ENCODE peak calls at places on chromosomes 4 and X, in four cellular contexts. O is A549, I is colonic mucosa, P is psoas muscle. Q is an unnamed sample. For H3K4me1, the result is how much of the 10 kb centered on the place peaks cover.

GRCh38 chrX:37684426-37684825 is 1.2 kb upstream of the XK start:
- DNase-seq in O (no peak), P (no peak), I (no peak), Q (no peak)

GRCh38 chr4:108574402-108574801 is 46.0 kb upstream of the RPL34 start:
- DNase-seq in I (no peak), P (no peak), O (no peak), Q (no peak)

GRCh38 chr4:22315643-22316042 is 200.2 kb downstream of the ADGRA3 start:
- DNase-seq in I (no peak), P (no peak), O (no peak), Q (no peak)

GRCh38 chrX:85391185-85391878 is 11.9 kb upstream of the POF1B start:
- DNase-seq in O (no peak), I (no peak), P (no peak), Q (no peak)

GRCh38 chr4:8705161-8706145 is 112.9 kb downstream of the CPZ start:
- DNase-seq in O (no peak), I (no peak), P (peak), Q (peak)

GRCh38 chr4:109764376-109764775 is 34.5 kb upstream of the PLA2G12A start:
- DNase-seq in O (no peak), P (no peak), I (no peak), Q (no peak)

GRCh38 chr4:152278172-152278504 is 257.8 kb downstream of the FBXW7 start:
- DNase-seq in P (no peak), O (no peak), I (no peak), Q (no peak)

GRCh38 chrX:24790166-24790565 is 96.4 kb downstream of the POLA1 start:
- DNase-seq in O (no peak), P (no peak), I (no peak), Q (no peak)

GRCh38 chr4:141711211-141711610 is 74.8 kb downstream of the IL15 start:
- DNase-seq in I (no peak), P (no peak), O (peak), Q (no peak)

GRCh38 chrX:9337056-9337455 is 127.8 kb upstream of the TBL1X start:
- DNase-seq in I (no peak), O (no peak), P (no peak), Q (no peak)

GRCh38 chr4:57499786-57500185 is 389.6 kb upstream of the IGFBP7 start:
- DNase-seq in I (no peak), P (no peak), O (peak), Q (no peak)

GRCh38 chrX:19807414-19807813 is 80.0 kb downstream of the SH3KBP1 start:
- DNase-seq in P (no peak), I (no peak), O (no peak), Q (no peak)

GRCh38 chrX:19804168-19804567 is 83.2 kb downstream of the SH3KBP1 start:
- DNase-seq in O (no peak), I (no peak), P (no peak), Q (no peak)

GRCh38 chrX:19810370-19810769 is 77.0 kb downstream of the SH3KBP1 start:
- DNase-seq in P (no peak), O (no peak), I (no peak), Q (no peak)

GRCh38 chrX:19800821-19801220 is 86.6 kb downstream of the SH3KBP1 start:
- DNase-seq in I (no peak), P (no peak), O (no peak), Q (no peak)

DNA sequence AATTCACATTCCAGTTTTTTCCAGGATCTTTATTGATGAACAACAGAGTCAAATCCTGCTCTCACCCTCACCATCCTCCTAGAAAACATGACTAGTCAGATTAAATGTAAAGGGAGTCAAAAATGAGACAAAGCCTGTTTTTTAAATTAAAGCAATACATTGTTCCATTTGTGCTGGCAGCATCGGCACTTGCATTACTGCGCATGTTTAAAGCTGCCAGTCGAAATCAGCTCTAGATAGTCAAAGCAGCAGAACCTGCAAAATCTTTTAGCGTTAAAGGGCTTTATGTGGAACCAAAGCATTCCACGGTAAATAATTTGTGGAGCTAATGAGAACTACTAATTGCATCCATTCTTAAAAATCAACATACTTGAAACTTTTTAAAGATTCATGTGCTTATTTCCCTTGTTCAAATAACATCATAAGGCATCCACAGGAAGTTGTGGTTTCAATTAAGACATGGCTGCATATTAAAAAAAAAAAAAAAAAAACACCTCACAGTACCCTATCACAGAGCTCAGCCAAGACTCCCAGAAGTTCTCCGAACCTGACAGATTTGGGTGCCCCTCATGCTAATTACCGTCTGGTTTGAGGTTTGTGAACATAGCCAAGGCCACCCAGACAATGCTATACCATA is 82.2 kb downstream of the SH3KBP1 start:
- DNase-seq in I (no peak), P (no peak), O (no peak), Q (no peak)
- H3K4me1 ChIP-seq in I (under half), P (under half), O (under half), Q (under half)

GRCh38 chr4:102333792-102334191 is 11.5 kb downstream of the SLC39A8 start:
- DNase-seq in I (no peak), O (no peak), P (no peak), Q (no peak)

GRCh38 chr4:102338405-102338804 is 6.9 kb downstream of the SLC39A8 start:
- DNase-seq in O (no peak), P (no peak), I (no peak), Q (no peak)

GRCh38 chr4:102339018-102339417 is 6.3 kb downstream of the SLC39A8 start:
- DNase-seq in O (no peak), P (no peak), I (no peak), Q (no peak)

GRCh38 chr4:102334624-102335023 is 10.7 kb downstream of the SLC39A8 start:
- DNase-seq in I (no peak), O (no peak), P (no peak), Q (no peak)

DNA sequence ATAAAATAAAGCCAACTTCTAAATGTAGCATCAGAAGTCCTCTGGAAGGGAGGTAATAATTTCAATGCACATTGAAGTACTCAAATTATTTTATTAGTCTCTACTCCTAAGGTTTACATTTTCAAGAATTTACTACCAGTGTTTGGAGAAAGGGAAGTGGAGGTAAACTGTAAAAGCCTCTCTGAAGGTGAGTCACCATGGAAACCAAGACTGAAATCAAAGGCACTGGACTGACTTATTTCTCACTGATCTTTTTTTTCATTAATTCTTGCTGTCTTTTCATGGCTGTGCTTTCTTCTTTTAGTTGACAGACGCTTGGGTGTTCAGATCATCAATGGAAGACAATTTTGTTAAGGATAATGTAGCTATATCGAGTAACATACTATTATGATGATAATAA is 9.7 kb downstream of the SLC39A8 start:
- DNase-seq in O (no peak), I (no peak), P (no peak), Q (no peak)
- H3K4me1 ChIP-seq in O (under half), I (under half), P (under half), Q (under half)

DNA sequence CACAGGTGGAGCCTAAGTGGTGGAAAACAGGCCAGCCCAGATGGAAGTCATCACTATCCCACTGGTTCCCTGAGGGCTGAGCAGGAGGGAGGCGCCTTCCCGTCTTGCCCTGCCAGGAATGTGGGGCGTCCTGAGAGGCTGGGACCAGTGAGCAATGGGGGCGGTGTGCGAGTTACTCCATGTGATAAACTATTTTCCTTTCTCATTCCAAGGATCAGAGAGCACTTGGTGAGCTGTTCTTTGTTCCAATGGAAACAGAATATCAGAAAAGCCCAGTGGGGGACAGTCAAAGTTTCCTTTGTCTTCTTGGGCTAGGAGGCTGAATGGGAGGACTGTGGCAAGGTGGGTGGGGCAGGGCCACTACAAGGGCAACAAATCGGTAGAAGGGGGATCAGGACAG is 86.2 kb downstream of the NHSL2 start:
- DNase-seq in O (no peak), P (peak), I (no peak), Q (no peak)
- H3K4me1 ChIP-seq in O (under half), P (under half), I (under half), Q (under half)

DNA sequence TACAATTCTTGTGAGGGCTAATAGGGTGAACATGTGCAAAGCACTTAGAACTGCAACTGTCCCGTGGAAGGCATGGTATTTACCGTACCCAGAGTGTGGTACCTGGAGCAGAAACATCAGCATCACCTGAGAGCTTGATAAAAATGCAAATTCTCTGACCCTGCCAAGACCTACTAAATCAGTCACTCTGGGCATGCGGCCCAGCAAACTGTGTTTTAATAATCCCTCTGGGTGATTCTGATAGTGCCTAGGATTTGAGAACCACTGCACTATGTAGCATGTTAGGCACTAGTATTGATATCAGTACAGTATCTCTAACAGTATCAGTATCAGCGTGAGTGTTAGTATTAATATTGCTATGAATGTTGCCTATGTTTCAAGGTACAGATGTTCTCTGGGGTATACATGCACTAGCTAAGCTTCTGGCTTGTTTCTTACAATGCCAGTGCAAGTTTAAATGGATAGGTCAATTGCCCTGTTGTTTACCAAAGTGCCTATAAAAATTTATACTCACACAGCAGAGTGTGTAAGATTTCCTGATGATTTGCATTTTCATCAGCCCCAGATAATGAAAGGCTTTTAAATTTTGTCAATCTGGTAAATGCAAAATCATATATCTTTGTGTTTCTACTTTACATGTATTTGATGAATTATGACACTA is 354.0 kb downstream of the HS3ST1 start:
- DNase-seq in O (no peak), I (no peak), P (no peak), Q (no peak)
- H3K4me1 ChIP-seq in O (under half), I (under half), P (under half), Q (under half)

GRCh38 chrX:39904816-39905474 is 192.8 kb downstream of the BCOR start:
- DNase-seq in O (no peak), P (no peak), I (no peak), Q (no peak)
- H3K4me1 ChIP-seq in O (half or more), P (under half), I (under half), Q (under half)

GRCh38 chrX:148632444-148632843 is 132.0 kb downstream of the AFF2 start:
- DNase-seq in O (no peak), I (no peak), P (no peak), Q (no peak)
- H3K4me1 ChIP-seq in O (under half), I (under half), P (under half), Q (under half)